ENCODE peak calls at places on chromosomes 11 and 22, in eight cellular contexts. D is HCT116, F is hepatocyte, C is GM23248, J is neural progenitor cell, V is OCI-LY7, Q is MM.1S, B is SK-N-SH. O is an unnamed sample.
A peak's percentile ranks its signal among the peaks of the same experiment; 100 is the strongest.

GRCh38 chr11:57321996-57322880 is 2.5 kb downstream of the TNKS1BP1 start:
- DNase-seq in D (peak; percentile 77), F (peak; percentile 96), C (peak; percentile 100), J (peak; percentile 88), V (no peak), Q (no peak), B (peak; percentile 85), O (peak; percentile 93)

GRCh38 chr11:36953986-36954385 is 355.9 kb upstream of the RAG2 start:
- DNase-seq in D (no peak), F (peak; percentile 58), C (peak; percentile 2), J (no peak), V (no peak), Q (no peak), B (no peak), O (peak; percentile 43)

GRCh38 chr22:42844756-42845155 is 12.3 kb downstream of the ARFGAP3 start:
- DNase-seq in D (peak; percentile 26), F (no peak), C (peak; percentile 64), J (no peak), V (no peak), Q (no peak), B (no peak), O (peak; percentile 93)

GRCh38 chr11:130454495-130455262 is 6.2 kb downstream of the ADAMTS15 start:
- DNase-seq in D (no peak), F (no peak), C (peak; percentile 49), J (no peak), V (no peak), Q (no peak), B (no peak), O (no peak)

GRCh38 chr22:39300198-39300830 is 19.1 kb downstream of the RPL3 start:
- DNase-seq in D (no peak), F (no peak), C (peak; percentile 25), J (no peak), V (peak; percentile 47), Q (no peak), B (no peak), O (no peak)

GRCh38 chr11:111674941-111675340 is 72.7 kb downstream of the SIK2 start:
- DNase-seq in D (no peak), F (no peak), C (peak; percentile 39), J (no peak), V (no peak), Q (no peak), B (no peak), O (peak; percentile 25)

GRCh38 chr11:17547051-17547577 is at the start of gene OTOG:
- DNase-seq in D (no peak), F (no peak), C (no peak), J (peak; percentile 86), V (no peak), Q (no peak), B (peak; percentile 42), O (peak; percentile 10)

GRCh38 chr11:100550910-100551309 is 136.2 kb upstream of the ARHGAP42 start:
- DNase-seq in D (no peak), F (no peak), C (no peak), J (no peak), V (no peak), Q (no peak), B (no peak), O (no peak)

GRCh38 chr11:61905067-61905696 is 12.2 kb downstream of the RAB3IL1 start:
- DNase-seq in D (no peak), F (no peak), C (no peak), J (no peak), V (no peak), Q (no peak), B (no peak), O (no peak)

GRCh38 chr22:39622881-39623367 is 52.4 kb downstream of the CACNA1I start:
- DNase-seq in D (peak; percentile 40), F (peak; percentile 63), C (peak; percentile 48), J (peak; percentile 75), V (no peak), Q (peak; percentile 57), B (peak; percentile 59), O (peak; percentile 36)

GRCh38 chr11:117664897-117665296 is 132.1 kb downstream of the DSCAML1 start:
- DNase-seq in D (no peak), F (no peak), C (no peak), J (peak; percentile 82), V (no peak), Q (no peak), B (no peak), O (no peak)

GRCh38 chr22:27801197-27801615 is 350 bp downstream of the MN1 start:
- DNase-seq in D (no peak), F (peak; percentile 61), C (peak; percentile 81), J (peak; percentile 78), V (no peak), Q (no peak), B (peak; percentile 84), O (peak; percentile 25)

GRCh38 chr22:22771696-22772377 is 115.8 kb upstream of the IGLL5 start:
- DNase-seq in D (no peak), F (no peak), C (no peak), J (no peak), V (no peak), Q (no peak), B (no peak), O (no peak)

GRCh38 chr22:22769434-22770279 is 118.0 kb upstream of the IGLL5 start:
- DNase-seq in D (no peak), F (no peak), C (peak; percentile 23), J (peak; percentile 8), V (no peak), Q (no peak), B (no peak), O (no peak)

GRCh38 chr22:22770881-22771280 is 116.7 kb upstream of the IGLL5 start:
- DNase-seq in D (no peak), F (no peak), C (no peak), J (no peak), V (no peak), Q (no peak), B (no peak), O (no peak)

GRCh38 chr22:22768885-22769284 is 118.7 kb upstream of the IGLL5 start:
- DNase-seq in D (no peak), F (no peak), C (no peak), J (no peak), V (no peak), Q (no peak), B (no peak), O (no peak)

DNA sequence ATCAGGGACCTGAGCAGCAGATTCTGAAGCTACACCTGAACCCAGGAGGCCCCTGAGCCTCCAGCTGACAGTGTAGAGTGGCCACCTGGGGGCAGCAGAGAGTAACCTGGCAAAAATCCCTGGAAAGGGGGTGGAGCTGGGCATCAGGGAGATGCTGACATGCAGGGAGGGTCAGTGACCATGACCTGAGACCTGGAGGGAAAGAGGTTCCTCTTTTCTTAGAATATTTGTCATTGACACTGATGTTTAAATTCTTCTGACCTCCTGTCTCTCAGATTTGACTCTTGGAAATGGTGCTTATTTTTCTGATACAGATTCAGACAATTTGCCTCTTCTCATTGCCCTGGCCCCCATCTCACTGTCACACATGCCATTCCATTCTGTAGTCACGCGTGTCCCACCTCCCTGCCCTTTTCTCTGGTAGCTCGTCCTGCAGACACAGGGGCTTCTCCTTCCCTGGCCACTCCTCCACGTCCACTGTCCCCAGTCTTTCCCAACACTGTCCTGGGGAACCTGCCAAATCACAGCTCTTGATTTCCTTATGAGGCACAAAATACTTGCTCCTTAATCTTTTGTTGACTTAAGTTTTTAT is 117.2 kb upstream of the IGLL5 start:
- DNase-seq in D (no peak), F (peak; percentile 72), C (peak; percentile 28), J (peak; percentile 68), V (peak; percentile 59), Q (no peak), B (peak; percentile 66), O (peak; percentile 64)
- TF ChIP-seq EZH2phosphoT487 in D (no peak), F (no peak), C (no peak), J (no peak), V (no peak), Q (no peak), B (no peak), O (no peak)

GRCh38 chr22:47822459-47822858 is 1060.0 kb downstream of the TBC1D22A start:
- DNase-seq in D (no peak), F (no peak), C (no peak), J (no peak), V (no peak), Q (no peak), B (no peak), O (no peak)

DNA sequence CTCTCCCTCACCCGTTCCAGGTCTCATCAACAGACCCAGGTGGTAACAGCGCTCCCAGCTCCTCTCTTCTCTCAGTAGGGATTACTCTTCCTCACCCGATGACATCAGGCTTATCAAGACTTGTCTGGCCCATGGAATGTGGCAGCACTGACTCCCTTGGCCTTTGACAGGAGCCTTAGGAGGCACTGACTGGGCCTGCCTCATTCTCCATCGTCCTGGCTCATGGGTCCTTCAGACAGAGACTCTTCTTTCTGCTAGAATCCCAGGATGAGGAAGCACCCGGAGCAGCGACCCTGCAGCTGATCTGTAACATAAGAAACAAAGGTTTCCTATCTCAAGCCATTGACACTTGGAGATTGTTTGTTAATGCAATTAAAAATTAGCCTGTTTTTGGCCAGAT is 1063.6 kb downstream of the TBC1D22A start:
- DNase-seq in D (no peak), F (no peak), C (no peak), J (no peak), V (no peak), Q (no peak), B (no peak), O (no peak)
- H3K9me3 ChIP-seq in D (no peaks in the 10 kb centered on the region), F (no peaks in the 10 kb centered on the region), C (no peaks in the 10 kb centered on the region), J (no peaks in the 10 kb centered on the region), V (no peaks in the 10 kb centered on the region), Q (no peaks in the 10 kb centered on the region), B (no peaks in the 10 kb centered on the region), O (no peaks in the 10 kb centered on the region)

DNA sequence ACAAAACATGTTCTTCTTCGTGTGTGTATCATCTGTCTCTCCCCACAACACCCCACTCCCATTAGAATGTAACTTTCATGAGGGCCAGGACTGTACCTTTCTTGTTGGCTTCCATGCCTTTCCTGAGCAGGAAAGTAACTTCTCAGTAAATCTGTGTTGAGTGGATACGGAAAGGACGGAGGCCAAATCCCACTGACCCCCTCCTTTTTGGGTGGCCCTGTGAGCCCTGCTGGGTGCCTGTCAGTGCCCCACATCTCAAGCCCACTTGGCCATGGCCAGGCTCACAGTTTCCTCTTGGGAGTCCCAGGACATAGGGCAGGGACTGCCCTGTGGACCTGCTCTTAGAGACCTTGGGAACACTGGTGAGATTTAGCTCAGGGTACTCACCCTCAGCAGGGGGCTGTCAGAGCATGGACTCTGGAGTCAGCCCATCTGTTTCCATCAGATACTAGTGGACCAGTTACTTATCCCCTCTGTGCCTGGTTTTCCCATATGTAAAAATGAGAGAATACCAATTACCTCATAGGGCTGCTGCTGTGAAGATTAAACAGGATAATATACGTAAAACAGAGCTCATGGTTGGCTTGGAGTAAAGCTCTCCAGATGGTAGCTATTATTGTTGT is 1.1 kb upstream of the C11orf96 start:
- DNase-seq in D (no peak), F (no peak), C (peak; percentile 37), J (no peak), V (no peak), Q (no peak), B (peak; percentile 86), O (no peak)
- TF ChIP-seq EZH2phosphoT487 in D (no peak), F (no peak), C (no peak), J (no peak), V (no peak), Q (no peak), B (no peak), O (no peak)

DNA sequence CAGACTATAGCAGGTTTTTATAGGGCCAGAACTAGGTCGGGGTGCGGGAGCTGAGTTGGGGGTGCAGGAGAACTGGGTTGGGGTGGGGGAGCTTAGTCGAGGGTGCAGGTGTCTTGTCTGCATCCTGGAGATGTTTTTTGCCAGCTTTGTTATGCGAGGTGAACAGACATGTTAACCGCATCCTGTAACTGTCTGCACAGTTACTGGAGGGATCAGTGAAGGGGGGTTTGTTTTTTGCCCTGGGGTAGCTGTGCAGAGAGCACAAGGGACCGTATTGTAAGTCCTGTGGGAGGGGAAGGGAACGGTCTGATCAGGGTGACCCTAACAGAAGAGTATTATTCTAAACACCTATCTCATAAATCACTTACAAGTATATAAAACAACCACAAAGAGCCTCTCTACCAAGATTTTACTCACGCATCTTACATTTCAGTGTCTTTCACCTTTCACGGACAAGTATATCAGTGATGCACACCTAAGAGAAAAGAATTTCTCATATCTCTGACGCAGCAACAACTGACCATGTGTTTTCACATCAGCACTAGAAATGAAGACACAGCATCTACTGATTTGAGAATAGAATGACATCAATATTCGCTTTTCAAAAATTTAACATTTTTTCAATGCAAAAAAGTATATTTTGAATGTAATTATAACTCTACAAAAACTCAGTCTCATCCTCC is 20.8 kb downstream of the ZNF195 start:
- DNase-seq in D (no peak), F (no peak), C (no peak), J (no peak), V (no peak), Q (no peak), B (no peak), O (no peak)
- H3K9me3 ChIP-seq in D (peaks cover 24% of the 10 kb centered on the region), F (peaks cover 51% of the 10 kb centered on the region), C (peaks cover 29% of the 10 kb centered on the region), J (peaks cover 48% of the 10 kb centered on the region), V (peaks cover 49% of the 10 kb centered on the region), Q (peaks cover 15% of the 10 kb centered on the region), B (peaks cover 32% of the 10 kb centered on the region), O (peaks cover 41% of the 10 kb centered on the region)

O was measured in PC-3.